ENCODE peak calls at places on chromosomes 11 and 22, in four cellular contexts. One of them, this sample, is unnamed.

GRCh38 chr22:18148508-18148965 is 1.4 kb upstream of the USP18 start:
- DNase-seq in tibial nerve: no peak
- DNase-seq in A549: no peak
- DNase-seq in adrenal gland: no peak
- DNase-seq in this sample: no peak

GRCh38 chr22:37657590-37658132 is 862 bp upstream of the PDXP start:
- DNase-seq in adrenal gland: no peak
- DNase-seq in tibial nerve: no peak
- DNase-seq in A549: no peak
- DNase-seq in this sample: no peak

GRCh38 chr11:93611836-93612677 is 49.4 kb upstream of the CEP295 start:
- DNase-seq in tibial nerve: no peak
- DNase-seq in A549: no peak
- DNase-seq in adrenal gland: no peak
- DNase-seq in this sample: no peak

GRCh38 chr11:130478204-130478701 is 29.8 kb downstream of the ADAMTS15 start:
- DNase-seq in adrenal gland: peak; percentile 87
- DNase-seq in A549: peak; percentile 49
- DNase-seq in tibial nerve: peak; percentile 82
- DNase-seq in this sample: no peak

GRCh38 chr11:12696911-12697581 is 22.8 kb downstream of the TEAD1 start:
- DNase-seq in adrenal gland: no peak
- DNase-seq in tibial nerve: no peak
- DNase-seq in A549: no peak
- DNase-seq in this sample: no peak

GRCh38 chr11:33933607-33934006 is 41.7 kb upstream of the LMO2 start:
- DNase-seq in adrenal gland: no peak
- DNase-seq in A549: no peak
- DNase-seq in tibial nerve: no peak
- DNase-seq in this sample: no peak

GRCh38 chr11:70176940-70177689 is 26.0 kb upstream of the FADD start:
- DNase-seq in tibial nerve: no peak
- DNase-seq in A549: peak; percentile 53
- DNase-seq in adrenal gland: no peak
- DNase-seq in this sample: no peak

GRCh38 chr22:37431811-37432707 is 4.8 kb upstream of the ELFN2 start:
- DNase-seq in tibial nerve: no peak
- DNase-seq in adrenal gland: no peak
- DNase-seq in A549: peak; percentile 86
- DNase-seq in this sample: no peak

GRCh38 chr11:64916040-64916847 is 765 bp downstream of the ATG2A start:
- DNase-seq in tibial nerve: no peak
- DNase-seq in adrenal gland: peak; percentile 61
- DNase-seq in A549: peak; percentile 76
- DNase-seq in this sample: peak; percentile 49

GRCh38 chr11:45285931-45286632 is at the start of gene SYT13:
- DNase-seq in tibial nerve: no peak
- DNase-seq in A549: peak; percentile 30
- DNase-seq in adrenal gland: no peak
- DNase-seq in this sample: no peak

GRCh38 chr22:17588606-17589005 is 25.3 kb downstream of the SLC25A18 start:
- DNase-seq in tibial nerve: no peak
- DNase-seq in A549: no peak
- DNase-seq in adrenal gland: no peak
- DNase-seq in this sample: no peak

GRCh38 chr11:58334708-58335107 is 24.2 kb downstream of the OR5B17 start:
- DNase-seq in A549: peak; percentile 2
- DNase-seq in adrenal gland: no peak
- DNase-seq in tibial nerve: no peak
- DNase-seq in this sample: no peak

GRCh38 chr22:33529424-33530113 is 390.7 kb downstream of the LARGE1 start:
- DNase-seq in tibial nerve: no peak
- DNase-seq in A549: no peak
- DNase-seq in adrenal gland: peak; percentile 80
- DNase-seq in this sample: no peak

GRCh38 chr22:24954114-24954463 is 1.6 kb downstream of the KIAA1671 start:
- DNase-seq in A549: no peak
- DNase-seq in adrenal gland: no peak
- DNase-seq in tibial nerve: no peak
- DNase-seq in this sample: no peak

GRCh38 chr11:88345408-88345807 is 7.9 kb upstream of the CTSC start:
- DNase-seq in A549: no peak
- DNase-seq in adrenal gland: no peak
- DNase-seq in tibial nerve: no peak
- DNase-seq in this sample: no peak

GRCh38 chr11:58513747-58514367 is 6.0 kb upstream of the OR5B21 start:
- DNase-seq in A549: peak; percentile 75
- DNase-seq in adrenal gland: no peak
- DNase-seq in tibial nerve: no peak
- DNase-seq in this sample: no peak

DNA sequence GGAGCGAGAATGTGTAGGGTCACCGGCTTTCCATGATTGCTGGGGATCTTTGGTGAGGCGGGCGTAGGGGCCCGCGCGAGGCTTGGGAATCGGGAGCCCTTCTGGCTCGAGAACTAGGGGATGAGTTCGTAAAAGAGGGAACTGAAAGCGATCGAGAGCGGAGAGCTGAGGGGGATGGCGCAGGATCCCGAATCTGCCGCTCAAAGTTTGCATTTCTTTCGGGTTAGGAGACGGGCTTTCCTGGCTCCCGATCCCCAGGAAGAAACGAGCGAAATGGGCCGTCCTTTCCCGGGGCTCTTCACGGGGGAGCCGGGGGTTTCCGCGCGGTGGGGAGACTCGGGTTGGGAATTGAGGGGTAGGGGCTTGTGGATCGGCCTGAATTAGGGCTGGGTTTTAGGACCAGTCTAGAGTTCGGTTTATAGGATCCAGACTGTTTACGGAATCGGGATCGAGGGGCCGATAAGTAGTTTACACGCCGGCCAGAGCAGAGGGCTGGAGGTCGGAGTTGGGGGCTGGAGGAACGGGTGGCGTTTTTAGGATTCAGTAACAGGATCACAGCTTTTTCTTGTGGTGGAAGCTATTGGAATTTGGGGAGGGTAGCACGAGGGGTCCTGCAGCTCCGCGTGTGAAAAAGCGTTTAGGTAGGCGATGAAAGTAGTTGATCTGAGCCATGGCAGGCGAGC is 1.3 kb downstream of the PKNOX2 start:
- DNase-seq in A549: no peak
- DNase-seq in tibial nerve: no peak
- DNase-seq in adrenal gland: no peak
- DNase-seq in this sample: no peak
- H3K4me3 ChIP-seq in A549: peak overlapping the region; percentile 57
- H3K4me3 ChIP-seq in tibial nerve: peak overlapping the region; percentile 82
- H3K4me3 ChIP-seq in adrenal gland: no peak overlapping the region
- H3K4me3 ChIP-seq in this sample: peak overlapping the region; percentile 58

DNA sequence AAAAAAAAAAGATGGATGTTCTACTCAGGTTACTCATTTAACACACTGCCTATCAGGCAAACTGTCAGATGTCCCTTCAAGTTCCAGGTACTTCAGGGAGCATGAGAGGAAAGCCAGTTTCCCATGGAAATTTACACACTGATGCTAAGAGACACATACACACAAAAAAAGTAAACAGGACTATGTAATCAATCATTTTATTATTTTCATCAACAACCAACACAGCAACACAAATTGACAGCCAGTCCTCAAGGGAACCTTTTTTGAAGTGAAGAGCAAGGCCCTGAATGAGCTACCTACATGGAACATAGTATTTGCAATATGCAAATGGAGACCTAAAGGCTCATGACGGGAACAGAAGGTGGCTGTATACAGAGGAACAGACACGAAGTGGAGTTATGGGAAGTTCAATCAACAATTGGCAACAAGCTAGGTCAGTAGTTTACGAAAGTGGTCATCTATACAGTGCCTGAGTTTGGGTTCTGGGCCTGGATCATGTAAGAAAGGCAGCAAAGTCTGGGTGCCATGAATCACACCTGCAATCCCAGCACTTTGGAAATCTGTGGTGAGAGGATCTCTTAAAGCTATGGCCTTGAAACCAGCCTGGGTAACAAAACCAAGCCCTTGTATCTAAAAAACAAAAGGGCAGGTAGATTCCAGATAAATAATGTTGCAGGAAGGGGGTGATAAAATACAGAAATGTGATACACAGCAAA is 12.6 kb upstream of the WDR74 start:
- DNase-seq in adrenal gland: no peak
- DNase-seq in tibial nerve: no peak
- DNase-seq in A549: no peak
- DNase-seq in this sample: no peak
- TF ChIP-seq POLR2A in adrenal gland: no peak
- TF ChIP-seq POLR2A in tibial nerve: no peak
- TF ChIP-seq POLR2A in A549: no peak
- TF ChIP-seq POLR2A in this sample: no peak

DNA sequence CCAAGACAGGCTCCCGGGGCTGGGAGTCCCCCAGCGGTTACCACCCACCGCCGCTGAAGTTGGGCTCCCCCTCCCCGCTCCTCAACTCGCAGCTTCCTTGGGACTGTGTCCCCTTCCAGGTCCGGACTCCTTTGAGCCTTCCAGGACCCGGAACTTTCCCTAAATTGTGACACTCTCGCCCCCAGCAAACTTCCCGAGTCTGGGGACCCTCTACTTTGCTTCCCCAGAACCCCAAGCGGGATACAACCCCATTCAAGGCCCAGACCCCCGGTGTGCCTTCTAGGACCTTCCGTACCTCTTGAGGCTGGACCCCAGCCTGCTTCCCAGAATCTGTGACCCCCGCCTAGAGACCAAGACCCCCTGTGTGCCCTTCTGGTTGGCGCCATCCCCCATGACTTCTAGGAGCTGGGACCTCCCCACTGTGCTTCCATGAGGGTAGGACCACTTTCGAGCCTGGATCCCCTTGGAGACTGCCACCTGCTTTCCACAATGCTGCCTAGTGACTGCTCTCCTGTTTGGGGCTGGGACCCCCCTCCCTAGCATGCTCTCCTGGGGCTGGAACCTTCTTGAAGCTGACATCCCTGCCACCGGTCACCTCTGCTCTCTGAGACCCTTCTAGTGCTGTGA is 602 bp downstream of the MYRF start:
- DNase-seq in A549: no peak
- DNase-seq in adrenal gland: no peak
- DNase-seq in tibial nerve: no peak
- DNase-seq in this sample: no peak
- H3K4me3 ChIP-seq in A549: peak overlapping the region; percentile 92
- H3K4me3 ChIP-seq in adrenal gland: no peak overlapping the region
- H3K4me3 ChIP-seq in tibial nerve: peak overlapping the region; percentile 46
- H3K4me3 ChIP-seq in this sample: peak overlapping the region; percentile 41

GRCh38 chr11:1888811-1889526 is 2.7 kb downstream of the PRR33 start:
- DNase-seq in tibial nerve: peak; percentile 12
- DNase-seq in A549: no peak
- DNase-seq in adrenal gland: peak; percentile 35
- DNase-seq in this sample: no peak
- TF ChIP-seq POLR2A in tibial nerve: no peak
- TF ChIP-seq POLR2A in A549: no peak
- TF ChIP-seq POLR2A in adrenal gland: no peak
- TF ChIP-seq POLR2A in this sample: no peak

DNA sequence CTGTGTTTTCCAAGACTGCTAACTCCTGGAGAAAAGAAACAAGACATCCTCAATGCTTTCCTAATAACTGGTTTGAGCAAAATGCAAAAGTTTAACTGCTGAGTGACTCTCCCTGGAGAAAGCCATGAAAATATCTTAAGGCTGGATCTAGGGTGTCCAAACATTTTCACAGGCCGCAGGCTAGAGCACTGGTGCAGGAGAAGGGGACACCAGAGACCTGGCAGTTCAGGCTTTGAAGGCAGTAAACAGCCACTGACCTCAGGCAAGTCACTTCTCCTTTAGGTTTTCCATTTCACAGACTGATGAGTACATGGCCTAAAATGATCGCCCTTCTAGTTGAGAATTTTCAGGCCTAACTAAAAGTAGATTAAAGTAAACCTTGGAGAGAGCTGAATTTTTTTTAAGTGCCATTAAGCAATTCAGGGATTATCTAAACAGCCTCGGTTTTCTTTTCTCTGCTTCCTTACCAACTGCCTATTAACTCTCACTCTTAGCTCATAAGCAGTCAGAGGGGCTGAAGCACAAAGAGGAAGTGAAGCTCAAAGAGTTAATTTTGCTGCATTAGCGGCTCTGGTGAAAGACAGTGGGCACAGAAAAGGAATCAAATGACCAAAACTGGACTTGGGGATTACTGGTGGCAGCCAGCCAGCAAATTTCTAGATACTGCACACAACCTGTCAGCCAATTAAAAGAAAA is 2.3 kb downstream of the CHKA start:
- DNase-seq in A549: no peak
- DNase-seq in adrenal gland: peak; percentile 45
- DNase-seq in tibial nerve: no peak
- DNase-seq in this sample: no peak
- H3K4me3 ChIP-seq in A549: no peak overlapping the region
- H3K4me3 ChIP-seq in adrenal gland: no peak overlapping the region
- H3K4me3 ChIP-seq in tibial nerve: no peak overlapping the region
- H3K4me3 ChIP-seq in this sample: peak overlapping the region; percentile 72

DNA sequence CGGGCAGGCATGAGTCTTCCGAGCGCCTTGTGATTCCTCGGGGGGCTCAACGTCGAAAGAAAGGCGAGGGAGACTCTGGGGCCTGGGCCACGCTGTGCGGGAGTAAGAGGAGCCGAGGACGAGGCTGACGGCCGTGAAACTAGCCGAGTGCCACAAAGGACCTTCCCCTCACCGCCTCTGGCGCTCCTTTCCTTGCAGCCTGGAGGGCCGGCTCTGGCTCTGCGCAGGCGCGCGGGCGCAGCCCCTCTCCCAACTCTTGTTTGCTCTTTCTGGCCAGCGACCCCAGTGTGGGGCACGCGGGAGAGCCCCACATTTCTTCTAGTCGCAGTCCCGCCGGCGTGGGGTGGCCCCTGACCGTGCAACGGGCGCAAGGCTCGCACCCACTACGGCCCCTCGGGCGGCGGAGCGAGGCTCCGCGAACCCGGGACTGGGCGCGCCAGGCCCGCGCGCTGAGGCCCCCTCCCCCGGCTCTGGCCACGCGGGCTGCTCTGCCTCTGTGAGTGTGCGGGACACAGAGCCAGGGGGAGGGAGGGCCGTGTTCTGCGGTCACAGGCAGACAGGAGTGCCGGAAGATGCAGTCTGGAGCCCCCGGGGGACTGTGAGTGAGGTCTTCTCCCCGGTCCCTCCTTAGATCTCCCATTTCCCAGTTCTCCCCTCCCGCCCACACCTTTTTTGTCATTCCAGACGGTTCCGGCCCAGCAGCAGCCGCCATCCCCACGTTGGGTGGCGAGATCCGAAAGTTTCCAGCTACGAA is 1.0 kb upstream of the TOB2 start:
- DNase-seq in tibial nerve: peak; percentile 54
- DNase-seq in adrenal gland: peak; percentile 73
- DNase-seq in A549: peak; percentile 60
- DNase-seq in this sample: peak; percentile 57
- TF ChIP-seq POLR2A in tibial nerve: no peak
- TF ChIP-seq POLR2A in adrenal gland: peak; percentile 31
- TF ChIP-seq POLR2A in A549: peak; percentile 41
- TF ChIP-seq POLR2A in this sample: no peak

This sample was measured in breast epithelium.